ENCODE peak calls at places on chromosome 4, in seven cellular contexts. K, I, H, A, E, M and L are unnamed samples.

GRCh38 chr4:130026185-130026584 is 930.2 kb downstream of the C4orf33 start:
- DNase-seq in K (peak; percentile 62), I (no peak), H (no peak), A (no peak), E (no peak), M (no peak), L (no peak)

GRCh38 chr4:41990029-41990382 is 324 bp upstream of the SLC30A9 start:
- DNase-seq in K (no peak), I (no peak), H (no peak), A (no peak), E (no peak), M (no peak), L (no peak)

GRCh38 chr4:140061194-140061593 is 92.8 kb downstream of the MAML3 start:
- DNase-seq in K (no peak), I (peak; percentile 56), H (no peak), A (no peak), E (no peak), M (no peak), L (no peak)

GRCh38 chr4:183722738-183723560 is 63.9 kb downstream of the TRAPPC11 start:
- DNase-seq in K (peak; percentile 80), I (peak; percentile 37), H (peak; percentile 84), A (no peak), E (peak; percentile 17), M (peak; percentile 8), L (peak; percentile 19)

GRCh38 chr4:86596802-86597201 is 2.7 kb downstream of the PTPN13 start:
- DNase-seq in K (no peak), I (peak; percentile 38), H (no peak), A (no peak), E (no peak), M (no peak), L (no peak)

GRCh38 chr4:32798471-32798870 is 2078.3 kb downstream of the PCDH7 start:
- DNase-seq in K (no peak), I (no peak), H (no peak), A (no peak), E (no peak), M (no peak), L (no peak)

GRCh38 chr4:135385830-135386581 is 1184.4 kb upstream of the PABPC4L start:
- DNase-seq in K (no peak), I (no peak), H (no peak), A (no peak), E (no peak), M (no peak), L (no peak)

GRCh38 chr4:8267077-8267476 is 2.5 kb upstream of the HTRA3 start:
- DNase-seq in K (peak; percentile 80), I (peak; percentile 83), H (no peak), A (no peak), E (no peak), M (no peak), L (no peak)

GRCh38 chr4:185847352-185848078 is 35.5 kb upstream of the SORBS2 start:
- DNase-seq in K (no peak), I (peak; percentile 78), H (no peak), A (no peak), E (no peak), M (no peak), L (no peak)

GRCh38 chr4:64538219-64538618 is 129.0 kb upstream of the TECRL start:
- DNase-seq in K (no peak), I (no peak), H (no peak), A (no peak), E (no peak), M (no peak), L (no peak)

GRCh38 chr4:105058177-105058812 is 88.4 kb upstream of the TET2 start:
- DNase-seq in K (no peak), I (peak; percentile 55), H (peak; percentile 64), A (no peak), E (no peak), M (no peak), L (no peak)